ENCODE peak calls at places on chromosome 6, in four cellular contexts. Y is GM12878, H is HepG2, O is K562. K is an unnamed sample.

GRCh38 chr6:81995548-81996289 is 243.2 kb upstream of the TENT5A start:
- DNase-seq in H (no peak), Y (no peak), O (no peak), K (no peak)

GRCh38 chr6:164109770-164110140 is 695.2 kb downstream of the QKI start:
- DNase-seq in Y (no peak), O (peak; percentile 25), H (no peak), K (no peak)

GRCh38 chr6:127282184-127282583 is 15.5 kb downstream of the RNF146 start:
- DNase-seq in O (no peak), Y (no peak), H (no peak), K (no peak)

GRCh38 chr6:125066964-125067363 is 86.6 kb upstream of the TPD52L1 start:
- DNase-seq in H (no peak), O (peak; percentile 54), Y (no peak), K (no peak)

GRCh38 chr6:156963712-156964700 is 186.8 kb downstream of the ARID1B start:
- DNase-seq in Y (peak; percentile 30), O (peak; percentile 55), H (peak; percentile 28), K (no peak)

GRCh38 chr6:28606424-28607391 is 81.0 kb downstream of the GPX5 start:
- DNase-seq in H (peak; percentile 83), Y (peak; percentile 45), O (peak; percentile 51), K (no peak)

GRCh38 chr6:27059621-27060425 is 187.7 kb upstream of the PRSS16 start:
- DNase-seq in H (peak; percentile 42), Y (no peak), O (peak; percentile 16), K (no peak)

GRCh38 chr6:65646494-65647035 is 60.5 kb downstream of the EYS start:
- DNase-seq in H (no peak), O (peak; percentile 0), Y (no peak), K (no peak)

GRCh38 chr6:43436577-43437282 is 9.4 kb downstream of the ABCC10 start:
- DNase-seq in H (peak; percentile 97), Y (no peak), O (peak; percentile 61), K (no peak)

GRCh38 chr6:146543211-146543939 is at the start of gene RAB32:
- DNase-seq in O (peak; percentile 89), Y (no peak), H (peak; percentile 89), K (peak; percentile 73)

GRCh38 chr6:3227363-3228045 is at the start of gene TUBB2B:
- DNase-seq in H (no peak), Y (no peak), O (no peak), K (no peak)

GRCh38 chr6:34574647-34575293 is 18.6 kb upstream of the SPDEF start:
- DNase-seq in O (no peak), H (no peak), Y (no peak), K (no peak)

GRCh38 chr6:33613146-33613793 is 7.9 kb upstream of the ITPR3 start:
- DNase-seq in Y (no peak), O (no peak), H (peak; percentile 97), K (no peak)

GRCh38 chr6:142861711-142862110 is 83.3 kb downstream of the HIVEP2 start:
- DNase-seq in Y (no peak), H (no peak), O (no peak), K (no peak)

GRCh38 chr6:15061176-15061575 is 184.7 kb upstream of the JARID2 start:
- DNase-seq in H (no peak), O (no peak), Y (no peak), K (no peak)

GRCh38 chr6:83976871-83977270 is 56.7 kb upstream of the MRAP2 start:
- DNase-seq in Y (no peak), O (peak; percentile 78), H (no peak), K (no peak)

GRCh38 chr6:75602897-75603395 is 1.3 kb downstream of the SENP6 start:
- DNase-seq in O (no peak), Y (no peak), H (no peak), K (no peak)

GRCh38 chr6:167648506-167649278 is 178.0 kb upstream of the AFDN start:
- DNase-seq in Y (no peak), O (no peak), H (no peak), K (no peak)

GRCh38 chr6:137020771-137021170 is 24.0 kb downstream of the IL20RA start:
- DNase-seq in O (no peak), H (no peak), Y (no peak), K (no peak)

GRCh38 chr6:155880905-155881304 is 425.3 kb upstream of the NOX3 start:
- DNase-seq in O (no peak), H (no peak), Y (no peak), K (no peak)

GRCh38 chr6:140319209-140319608 is 944.8 kb upstream of the CITED2 start:
- DNase-seq in O (no peak), H (peak; percentile 11), Y (no peak), K (no peak)

GRCh38 chr6:138211048-138211581 is 7.2 kb downstream of the PBOV1 start:
- DNase-seq in O (no peak), H (no peak), Y (no peak), K (no peak)

GRCh38 chr6:6390849-6391602 is 70.6 kb upstream of the F13A1 start:
- DNase-seq in Y (peak; percentile 78), H (no peak), O (no peak), K (no peak)

GRCh38 chr6:61977951-61978350 is 308.1 kb downstream of the KHDRBS2 start:
- DNase-seq in H (no peak), Y (no peak), O (no peak), K (no peak)

GRCh38 chr6:129671442-129672344 is 38.3 kb downstream of the ARHGAP18 start:
- DNase-seq in O (peak; percentile 80), H (peak; percentile 56), Y (peak; percentile 89), K (no peak)

GRCh38 chr6:140897804-140898573 is 1234.7 kb upstream of the GJE1 start:
- DNase-seq in Y (no peak), O (peak; percentile 83), H (peak; percentile 85), K (no peak)

GRCh38 chr6:32894085-32895005 is 40.4 kb downstream of the PSMB9 start:
- DNase-seq in Y (peak; percentile 91), O (peak; percentile 32), H (peak; percentile 90), K (peak; percentile 84)

GRCh38 chr6:90425161-90425641 is 128.6 kb upstream of the BACH2 start:
- DNase-seq in H (no peak), Y (peak; percentile 48), O (no peak), K (no peak)

GRCh38 chr6:12602342-12602741 is 114.2 kb upstream of the PHACTR1 start:
- DNase-seq in O (no peak), Y (no peak), H (no peak), K (no peak)
- H3K4me3 ChIP-seq in O (no peak overlapping the region), Y (no peak overlapping the region), H (no peak overlapping the region), K (no peak overlapping the region)

GRCh38 chr6:157989541-157990289 is 8.1 kb downstream of the SYNJ2 start:
- DNase-seq in O (peak; percentile 64), H (no peak), Y (no peak), K (no peak)
- TF ChIP-seq HDAC6 in O (no peak), H (no peak), Y (no peak), K (no peak)

GRCh38 chr6:42227173-42227850 is 9.7 kb upstream of the MRPS10 start:
- DNase-seq in Y (no peak), O (no peak), H (no peak), K (no peak)

GRCh38 chr6:42226251-42227143 is 8.8 kb upstream of the MRPS10 start:
- DNase-seq in O (peak; percentile 62), Y (no peak), H (peak; percentile 79), K (peak; percentile 41)

GRCh38 chr6:42225419-42225818 is 7.8 kb upstream of the MRPS10 start:
- DNase-seq in H (no peak), O (no peak), Y (no peak), K (no peak)

GRCh38 chr6:42224222-42225042 is 6.8 kb upstream of the MRPS10 start:
- DNase-seq in O (peak; percentile 50), H (peak; percentile 48), Y (peak; percentile 94), K (no peak)

GRCh38 chr6:42225043-42225368 is 7.3 kb upstream of the MRPS10 start:
- DNase-seq in Y (no peak), H (no peak), O (no peak), K (no peak)
- H3K9ac ChIP-seq in Y (no peak overlapping the region), H (no peak overlapping the region), O (no peak overlapping the region), K (no peak overlapping the region)

DNA sequence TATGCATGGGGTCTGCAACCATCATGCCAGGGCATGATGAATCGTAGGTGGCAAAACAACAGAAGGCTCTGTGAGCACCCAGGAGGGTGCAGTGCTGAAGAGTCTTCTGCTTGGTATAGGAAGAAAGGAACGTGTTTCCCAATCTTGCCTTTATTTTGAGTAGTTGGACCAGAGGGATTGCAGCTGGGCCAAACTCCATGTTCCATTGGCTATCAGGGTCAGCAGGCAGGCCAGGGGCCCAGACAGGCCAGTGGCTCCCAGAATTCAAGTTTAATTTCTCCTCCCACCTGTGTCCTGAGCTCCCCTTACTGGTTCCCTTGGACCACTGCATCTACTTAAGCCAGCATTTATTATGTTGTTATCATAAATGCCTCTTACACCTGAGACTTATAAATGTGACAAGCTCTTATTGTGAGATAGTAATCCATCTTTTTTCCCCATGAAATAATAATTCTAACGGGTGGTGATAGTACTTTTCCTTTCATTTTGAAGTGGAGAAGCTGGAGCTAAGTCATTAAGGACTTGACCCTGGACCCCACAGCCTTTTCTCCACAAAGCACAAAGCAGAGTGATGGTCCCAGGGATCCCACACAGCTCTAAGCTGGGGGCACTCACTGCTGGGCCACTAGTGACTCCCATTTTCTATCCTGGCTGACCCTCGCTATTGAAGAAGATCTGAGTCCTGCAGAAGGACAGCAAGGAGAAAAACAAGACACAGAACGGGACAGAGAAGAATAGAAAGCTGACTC is 809 bp upstream of the TRIM38 start:
- DNase-seq in O (peak; percentile 35), H (peak; percentile 31), Y (no peak), K (no peak)
- H3K4me3 ChIP-seq in O (no peak overlapping the region), H (peak overlapping the region; percentile 78), Y (peak overlapping the region; percentile 99), K (no peak overlapping the region)

DNA sequence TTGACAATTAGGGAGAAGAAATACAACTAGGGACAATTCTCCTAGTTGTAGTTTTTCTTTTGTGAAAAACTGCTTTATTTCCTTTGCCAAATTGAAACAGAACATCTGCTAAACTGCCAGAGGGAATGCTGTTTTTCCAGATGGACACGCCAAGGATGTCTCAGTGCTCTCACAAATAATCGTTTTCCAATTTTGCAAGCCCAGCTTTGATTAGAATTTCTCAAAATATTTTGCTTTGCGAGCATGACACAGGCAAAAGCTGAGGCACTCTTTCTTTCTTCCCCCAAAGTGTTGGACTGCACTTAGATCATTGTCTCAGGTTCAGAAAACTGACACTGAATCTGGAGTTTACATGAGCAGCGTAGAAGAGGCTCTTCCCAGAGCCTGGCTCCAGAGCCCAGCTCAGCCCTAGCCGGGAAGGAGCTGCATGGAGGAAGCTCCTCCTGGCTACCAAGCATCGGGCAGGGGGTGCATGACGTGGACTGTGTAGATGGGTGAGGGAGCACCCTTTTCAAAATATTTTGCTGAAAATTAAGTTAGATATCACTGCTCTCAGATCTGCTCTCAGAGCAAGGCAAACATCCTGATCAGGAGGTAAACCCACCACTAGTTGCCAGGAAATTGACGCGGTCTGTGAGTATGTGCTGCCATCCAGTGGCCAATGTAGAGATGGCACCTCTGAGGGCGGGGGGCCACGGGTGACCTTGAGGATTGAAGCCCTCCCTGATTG is 107.5 kb downstream of the SLC22A3 start:
- DNase-seq in H (peak; percentile 62), O (peak; percentile 69), Y (peak; percentile 5), K (peak; percentile 93)
- TF ChIP-seq HDAC6 in H (no peak), O (no peak), Y (no peak), K (no peak)

GRCh38 chr6:24891004-24891403 is 44.8 kb downstream of the RIPOR2 start:
- DNase-seq in O (no peak), Y (no peak), H (no peak), K (no peak)
- H3K9ac ChIP-seq in O (no peak overlapping the region), Y (no peak overlapping the region), H (no peak overlapping the region), K (no peak overlapping the region)